ENCODE peak calls at places on chromosomes 6 and 20, in four cellular contexts. D is GM06990, A is kidney epithelial cell, T is fibroblast of mammary gland. U is an unnamed sample.
A peak's percentile ranks its signal among the peaks of the same experiment; 100 is the strongest.

GRCh38 chr6:119226089-119226488 is 123.5 kb downstream of the MAN1A1 start:
- DNase-seq in A (peak; percentile 18), T (no peak), D (no peak), U (no peak)

GRCh38 chr6:100116409-100117194 is 122.6 kb upstream of the MCHR2 start:
- DNase-seq in D (peak; percentile 9), T (peak; percentile 85), A (peak; percentile 38), U (peak; percentile 71)

GRCh38 chr6:140909156-140909555 is 1223.6 kb upstream of the GJE1 start:
- DNase-seq in D (no peak), T (peak; percentile 43), A (no peak), U (no peak)

GRCh38 chr20:1831606-1832005 is 63.6 kb upstream of the SIRPA start:
- DNase-seq in D (no peak), T (no peak), A (no peak), U (no peak)

GRCh38 chr20:64032706-64033624 is 3.0 kb upstream of the C20orf204 start:
- DNase-seq in D (no peak), T (no peak), A (no peak), U (no peak)

GRCh38 chr20:39775110-39775509 is 813.0 kb downstream of the DHX35 start:
- DNase-seq in D (no peak), A (no peak), T (peak; percentile 98), U (no peak)

GRCh38 chr6:30091577-30092381 is 16.2 kb upstream of the RNF39 start:
- DNase-seq in T (peak; percentile 56), D (no peak), A (no peak), U (no peak)

GRCh38 chr20:34390769-34391447 is 27.8 kb downstream of the ITCH start:
- DNase-seq in D (no peak), A (peak; percentile 59), T (peak; percentile 92), U (no peak)

GRCh38 chr20:41287327-41287726 is 30.2 kb downstream of the ZHX3 start:
- DNase-seq in T (peak; percentile 96), D (no peak), A (peak; percentile 25), U (no peak)

GRCh38 chr6:137487181-137487910 is 6.8 kb downstream of the OLIG3 start:
- DNase-seq in D (no peak), T (no peak), A (no peak), U (no peak)

GRCh38 chr6:151885234-151885633 is 77.8 kb downstream of the ESR1 start:
- DNase-seq in D (no peak), T (no peak), A (no peak), U (no peak)

GRCh38 chr6:98841589-98842488 is 7.5 kb downstream of the POU3F2 start:
- DNase-seq in T (no peak), A (no peak), D (no peak), U (no peak)

GRCh38 chr20:1334761-1335160 is 5.8 kb upstream of the SDCBP2 start:
- DNase-seq in D (no peak), T (no peak), A (no peak), U (peak; percentile 37)

GRCh38 chr6:44073612-44074382 is 53.5 kb downstream of the MRPL14 start:
- DNase-seq in D (no peak), T (peak; percentile 57), A (no peak), U (peak; percentile 46)

GRCh38 chr6:105474234-105474633 is 71.4 kb upstream of the PREP start:
- DNase-seq in D (no peak), A (no peak), T (peak; percentile 34), U (no peak)

GRCh38 chr20:59731371-59731770 is 127.0 kb downstream of the PHACTR3 start:
- DNase-seq in D (no peak), A (no peak), T (no peak), U (no peak)

GRCh38 chr20:273884-274283 is 16.4 kb downstream of the DEFB132 start:
- DNase-seq in A (no peak), D (no peak), T (no peak), U (no peak)

GRCh38 chr6:51618563-51618962 is 468.9 kb downstream of the PKHD1 start:
- DNase-seq in D (no peak), T (peak; percentile 0), A (no peak), U (peak; percentile 16)

GRCh38 chr6:52588710-52589091 is 11.8 kb upstream of the TRAM2 start:
- DNase-seq in A (no peak), D (no peak), T (no peak), U (no peak)

GRCh38 chr6:453152-453551 is 61.6 kb downstream of the IRF4 start:
- DNase-seq in A (no peak), D (no peak), T (peak; percentile 92), U (no peak)

GRCh38 chr20:891121-892080 is 24.7 kb downstream of the ANGPT4 start:
- DNase-seq in D (peak; percentile 40), T (no peak), A (peak; percentile 93), U (peak; percentile 35)

GRCh38 chr20:41063442-41063841 is 34.8 kb downstream of the TOP1 start:
- DNase-seq in A (no peak), D (no peak), T (no peak), U (no peak)

GRCh38 chr6:85385636-85386315 is 64.1 kb upstream of the NT5E start:
- DNase-seq in A (no peak), T (no peak), D (no peak), U (no peak)

GRCh38 chr6:41536884-41537347 is 9.3 kb upstream of the FOXP4 start:
- DNase-seq in T (no peak), A (no peak), D (no peak), U (no peak)

GRCh38 chr20:47875302-47876025 is 90.2 kb upstream of the SULF2 start:
- DNase-seq in D (no peak), T (no peak), A (peak; percentile 9), U (no peak)

GRCh38 chr20:64066984-64067605 is 4.1 kb downstream of the TCEA2 start:
- DNase-seq in T (no peak), A (no peak), D (no peak), U (no peak)

GRCh38 chr6:31386099-31386498 is 17.3 kb upstream of the MICA start:
- DNase-seq in T (no peak), A (no peak), D (no peak), U (no peak)

GRCh38 chr20:723756-724155 is 44.5 kb downstream of the SLC52A3 start:
- DNase-seq in A (no peak), D (no peak), T (no peak), U (no peak)

GRCh38 chr6:56663344-56663743 is 20.7 kb upstream of the DST start:
- DNase-seq in T (peak; percentile 35), A (peak; percentile 26), D (no peak), U (no peak)

GRCh38 chr20:22921595-22922421 is 113.3 kb upstream of the SSTR4 start:
- DNase-seq in D (no peak), T (peak; percentile 69), A (peak; percentile 26), U (no peak)

DNA sequence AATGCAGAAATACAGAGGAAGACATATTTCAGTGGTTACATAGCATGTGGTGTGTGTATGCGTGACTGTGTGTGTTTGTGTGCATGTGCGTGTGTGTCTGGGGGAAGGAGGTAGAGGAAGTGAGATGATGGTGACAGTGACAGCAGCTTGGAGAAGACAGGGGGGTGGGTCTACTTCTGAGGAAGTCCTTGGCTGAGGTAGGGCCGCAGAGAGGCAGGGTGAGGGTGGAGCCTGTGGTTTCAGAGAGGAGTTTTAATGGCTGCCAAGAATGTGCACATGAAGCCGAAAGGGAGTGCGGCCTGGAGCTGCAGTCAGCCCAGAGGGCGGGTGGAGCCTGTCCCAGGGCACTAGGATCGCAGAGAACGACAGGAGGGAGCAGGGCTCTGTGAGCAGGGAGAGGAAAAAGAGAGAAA is 22.7 kb upstream of the RNF24 start:
- DNase-seq in A (no peak), T (peak; percentile 73), D (peak; percentile 69), U (peak; percentile 91)
- H3K4me3 ChIP-seq in A (no peak overlapping the region), T (no peak overlapping the region), D (no peak overlapping the region), U (no peak overlapping the region)

DNA sequence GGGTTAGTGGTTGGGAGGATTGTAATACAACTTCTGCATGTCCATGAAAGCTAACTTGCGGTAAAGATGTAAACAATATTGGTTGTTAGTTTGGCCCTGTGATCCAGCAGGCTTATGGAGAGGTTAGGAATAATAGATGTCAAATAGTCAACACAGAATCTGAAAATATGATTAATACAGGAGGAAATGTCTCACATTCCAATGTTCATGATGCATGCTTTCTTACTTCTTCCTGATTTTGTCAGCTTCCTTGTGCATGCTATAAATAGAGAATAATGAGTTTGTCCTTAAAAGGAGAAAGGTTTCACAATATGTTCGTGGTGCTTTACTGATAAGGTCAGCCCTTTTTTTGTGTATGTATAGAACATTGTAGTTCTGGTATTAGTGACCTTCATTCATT is 136.7 kb downstream of the MMUT start:
- DNase-seq in A (peak; percentile 37), T (peak; percentile 42), D (no peak), U (no peak)
- H3K4me3 ChIP-seq in A (no peak overlapping the region), T (no peak overlapping the region), D (no peak overlapping the region), U (no peak overlapping the region)

DNA sequence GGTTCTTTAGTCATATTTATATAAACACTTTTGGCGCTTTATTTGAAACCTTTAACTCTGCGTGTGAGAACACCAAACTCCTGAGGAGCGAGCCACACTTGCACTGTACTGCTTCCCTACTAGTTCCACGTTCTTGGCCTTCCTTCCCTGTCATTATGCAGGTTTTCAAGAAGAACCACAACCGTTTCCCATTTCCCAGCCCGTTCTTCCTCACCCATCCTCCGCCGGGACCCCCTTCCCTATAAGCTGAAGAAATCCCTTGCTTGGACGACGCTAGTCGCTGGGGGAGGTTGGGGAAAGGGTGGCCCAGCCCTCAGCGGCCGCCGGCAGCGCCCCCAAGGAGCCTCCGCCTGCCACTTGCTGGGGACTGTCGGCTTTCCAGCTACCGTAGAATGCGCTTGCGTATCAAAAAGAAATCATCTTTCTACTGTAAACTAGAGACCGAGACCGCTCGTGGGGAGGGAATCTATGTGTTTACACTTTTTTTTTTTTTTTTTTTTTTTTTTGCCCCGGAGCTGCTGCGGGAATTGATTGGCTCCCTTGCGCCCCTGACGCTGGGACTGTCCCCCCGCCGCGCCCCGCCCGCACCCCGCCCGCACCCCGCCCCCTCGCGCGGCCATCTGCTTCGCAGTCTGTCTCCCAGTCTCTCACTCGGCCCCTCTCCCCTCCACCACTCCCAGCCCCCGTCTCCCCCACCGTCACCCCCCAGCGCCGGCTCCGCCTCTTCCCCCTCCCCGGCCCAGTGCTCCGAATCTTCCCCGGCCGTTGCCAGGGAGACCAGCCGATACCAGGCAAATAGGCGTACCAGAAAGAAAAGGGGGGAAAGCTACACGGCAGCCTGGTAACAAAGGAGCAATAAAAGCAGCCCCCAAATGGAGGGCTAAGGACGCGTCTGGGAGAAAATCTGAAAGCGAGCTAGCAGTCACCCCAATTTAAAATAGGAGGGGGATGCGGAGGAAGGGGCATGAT is 2.3 kb upstream of the MARCKS start:
- DNase-seq in T (peak; percentile 45), D (peak; percentile 87), A (no peak), U (peak; percentile 91)
- H3K4me3 ChIP-seq in T (peak overlapping the region; percentile 84), D (peak overlapping the region; percentile 99), A (peak overlapping the region; percentile 100), U (peak overlapping the region; percentile 86)

GRCh38 chr6:111792241-111792640 is 81.0 kb downstream of the FYN start:
- DNase-seq in A (no peak), D (no peak), T (no peak), U (no peak)
- H3K4me3 ChIP-seq in A (no peak overlapping the region), D (peak overlapping the region; percentile 33), T (no peak overlapping the region), U (no peak overlapping the region)

DNA sequence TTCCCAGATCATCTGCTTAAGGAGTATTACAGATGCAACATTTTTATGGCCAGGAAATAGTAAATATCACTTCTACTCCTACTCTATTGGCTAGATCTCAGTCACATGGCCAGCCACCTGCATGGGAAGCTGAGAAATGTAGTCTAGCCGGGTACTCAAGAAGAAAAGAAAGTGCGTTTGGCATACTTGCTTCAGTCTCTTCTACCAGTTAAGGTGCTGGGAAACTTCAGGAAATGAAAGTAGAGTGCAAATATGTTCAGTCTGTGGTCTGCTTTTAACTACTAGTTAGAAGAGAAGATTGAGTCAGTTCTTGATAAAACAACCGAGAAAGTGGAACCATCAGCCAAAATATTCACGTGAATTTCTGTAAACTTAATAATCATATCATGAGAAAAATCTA is 129.2 kb downstream of the PDSS2 start:
- DNase-seq in T (no peak), D (peak; percentile 55), A (no peak), U (peak; percentile 88)
- H3K4me3 ChIP-seq in T (no peak overlapping the region), D (peak overlapping the region; percentile 5), A (no peak overlapping the region), U (peak overlapping the region; percentile 21)

U was measured in GM12865.